ENCODE peak calls at places on chromosomes 16 and 17, in six cellular contexts. G is stimulated activated CD4-positive, alpha-beta T cell treated with anti-CD3 and anti-CD28 coated beads, Interleukin-4, amount 100 ng/mL, for 48 hours; H is A172; P is AG04450; S is HCEC 1CT; K is left ventricle myocardium inferior. T is an unnamed sample.

GRCh38 chr17:67829331-67829730 is 4.0 kb downstream of the BPTF start:
- DNase-seq in G (peak), S (no peak), P (no peak), H (no peak), K (no peak), T (peak)

GRCh38 chr17:81322271-81323082 is 27.4 kb upstream of the SLC38A10 start:
- DNase-seq in H (peak), K (no peak), S (no peak), P (no peak), G (peak), T (peak)

GRCh38 chr17:79646721-79647455 is 36.0 kb upstream of the RBFOX3 start:
- DNase-seq in H (no peak), K (no peak), G (no peak), S (no peak), P (no peak), T (no peak)

GRCh38 chr16:4936181-4936990 is 562 bp downstream of the PPL start:
- DNase-seq in S (no peak), G (no peak), P (no peak), K (no peak), H (no peak), T (no peak)

GRCh38 chr17:45782889-45783592 is 1.1 kb upstream of the CRHR1 start:
- DNase-seq in S (no peak), P (no peak), K (no peak), H (no peak), G (peak), T (no peak)

GRCh38 chr16:24999856-25000447 is 15.2 kb downstream of the ARHGAP17 start:
- DNase-seq in P (no peak), K (no peak), S (no peak), G (no peak), H (no peak), T (no peak)

GRCh38 chr16:56869513-56870270 is 4.7 kb downstream of the SLC12A3 start:
- DNase-seq in P (no peak), S (peak), H (peak), K (no peak), G (peak), T (peak)

GRCh38 chr16:819336-819735 is 18.8 kb upstream of the GNG13 start:
- DNase-seq in K (no peak), G (no peak), H (no peak), S (no peak), P (no peak), T (no peak)

GRCh38 chr16:30602595-30603277 is 7.5 kb downstream of the ZNF689 start:
- DNase-seq in P (no peak), K (no peak), H (no peak), S (peak), G (no peak), T (peak)

GRCh38 chr17:2181206-2181983 is 122.2 kb downstream of the SMG6 start:
- DNase-seq in P (peak), H (peak), S (peak), K (peak), G (no peak), T (no peak)

GRCh38 chr17:80248001-80248893 is 12.4 kb upstream of the RNF213 start:
- DNase-seq in K (no peak), S (no peak), G (no peak), H (no peak), P (no peak), T (no peak)

GRCh38 chr16:24825696-24826095 is 20.1 kb upstream of the SLC5A11 start:
- DNase-seq in S (no peak), P (no peak), G (no peak), K (no peak), H (no peak), T (no peak)

GRCh38 chr16:81429045-81429521 is 15.5 kb upstream of the CMIP start:
- DNase-seq in P (no peak), S (peak), G (no peak), H (peak), K (peak), T (peak)

GRCh38 chr16:83901101-83901500 is 2.2 kb downstream of the MLYCD start:
- DNase-seq in G (no peak), S (no peak), K (no peak), H (no peak), P (no peak), T (peak)

GRCh38 chr17:82424863-82425159 is 6.4 kb upstream of the OGFOD3 start:
- DNase-seq in K (no peak), G (no peak), H (no peak), S (no peak), P (no peak), T (no peak)